ENCODE peak calls at places on chromosomes 5 and 9, in ten cellular contexts. S is aorta, A is left ventricle myocardium inferior, R is pancreas, U is IMR-90, I is SK-N-SH, Q is PC-3, T is esophagus squamous epithelium, K is H1, Y is MM.1S. P is an unnamed sample. For H3K9me3, the result is how much of the 10 kb centered on the place peaks cover.

GRCh38 chr9:86322973-86323644 is 31.1 kb downstream of the TUT7 start:
- DNase-seq in S (no peak), A (no peak), R (no peak), U (peak), I (no peak), Q (peak), T (no peak), K (no peak), Y (no peak), P (no peak)

GRCh38 chr5:151020304-151021031 is at the start of gene GPX3:
- DNase-seq in S (peak), A (peak), R (peak), U (peak), I (peak), Q (no peak), T (peak), K (peak), Y (no peak), P (peak)

GRCh38 chr9:89916001-89916635 is 311.3 kb downstream of the GADD45G start:
- DNase-seq in S (no peak), A (no peak), R (no peak), U (no peak), I (no peak), Q (no peak), T (no peak), K (no peak), Y (no peak), P (no peak)

GRCh38 chr5:29614202-29614601 is 1579.3 kb upstream of the CDH6 start:
- DNase-seq in S (no peak), A (no peak), R (no peak), U (no peak), I (no peak), Q (peak), T (no peak), K (no peak), Y (no peak), P (no peak)

GRCh38 chr9:70403618-70404025 is 10.8 kb downstream of the KLF9 start:
- DNase-seq in S (no peak), A (no peak), R (no peak), U (peak), I (no peak), Q (no peak), T (no peak), K (no peak), Y (no peak), P (no peak)

GRCh38 chr9:81557957-81558791 is 131.2 kb downstream of the TLE1 start:
- DNase-seq in S (no peak), A (no peak), R (no peak), U (peak), I (no peak), Q (peak), T (no peak), K (no peak), Y (no peak), P (no peak)

GRCh38 chr5:74262810-74263209 is 377.7 kb downstream of the ENC1 start:
- DNase-seq in S (no peak), A (no peak), R (no peak), U (no peak), I (no peak), Q (no peak), T (no peak), K (no peak), Y (no peak), P (no peak)

GRCh38 chr9:23322392-23322791 is 503.6 kb downstream of the ELAVL2 start:
- DNase-seq in S (no peak), A (no peak), R (no peak), U (peak), I (peak), Q (peak), T (no peak), K (no peak), Y (peak), P (no peak)

GRCh38 chr9:114938687-114939575 is 8.5 kb upstream of the TNFSF8 start:
- DNase-seq in S (no peak), A (no peak), R (no peak), U (no peak), I (no peak), Q (no peak), T (no peak), K (no peak), Y (no peak), P (no peak)

GRCh38 chr5:39605145-39605544 is 180.4 kb upstream of the DAB2 start:
- DNase-seq in S (no peak), A (no peak), R (no peak), U (no peak), I (no peak), Q (no peak), T (no peak), K (no peak), Y (no peak), P (no peak)

GRCh38 chr9:99635032-99635431 is 186.7 kb upstream of the NR4A3 start:
- DNase-seq in S (no peak), A (no peak), R (no peak), U (peak), I (no peak), Q (no peak), T (no peak), K (no peak), Y (no peak), P (no peak)

GRCh38 chr5:169648725-169649124 is 11.7 kb downstream of the DOCK2 start:
- DNase-seq in S (no peak), A (peak), R (no peak), U (peak), I (no peak), Q (no peak), T (no peak), K (no peak), Y (no peak), P (peak)

GRCh38 chr5:54390015-54390414 is 65.5 kb upstream of the HSPB3 start:
- DNase-seq in S (no peak), A (no peak), R (peak), U (peak), I (no peak), Q (peak), T (no peak), K (no peak), Y (no peak), P (peak)

GRCh38 chr5:157459715-157460599 is at the start of gene NIPAL4:
- DNase-seq in S (peak), A (no peak), R (no peak), U (no peak), I (peak), Q (no peak), T (no peak), K (no peak), Y (no peak), P (peak)

GRCh38 chr5:127563133-127563532 is 45.7 kb downstream of the PRRC1 start:
- DNase-seq in S (no peak), A (no peak), R (no peak), U (no peak), I (no peak), Q (no peak), T (no peak), K (no peak), Y (no peak), P (no peak)

GRCh38 chr5:57791875-57792274 is 309.3 kb upstream of the ACTBL2 start:
- DNase-seq in S (no peak), A (no peak), R (no peak), U (no peak), I (no peak), Q (no peak), T (no peak), K (no peak), Y (no peak), P (no peak)

GRCh38 chr5:93123127-93123526 is 457.9 kb downstream of the NR2F1-AS1 start:
- DNase-seq in S (no peak), A (no peak), R (no peak), U (no peak), I (no peak), Q (no peak), T (no peak), K (no peak), Y (no peak), P (no peak)

GRCh38 chr9:73979894-73980264 is 517.3 kb upstream of the RORB start:
- DNase-seq in S (no peak), A (no peak), R (no peak), U (no peak), I (peak), Q (no peak), T (no peak), K (no peak), Y (no peak), P (no peak)

GRCh38 chr9:130680836-130681768 is 12.5 kb upstream of the EXOSC2 start:
- DNase-seq in S (peak), A (peak), R (peak), U (peak), I (peak), Q (peak), T (no peak), K (no peak), Y (peak), P (peak)

GRCh38 chr9:91429501-91429900 is 5.9 kb upstream of the NFIL3 start:
- DNase-seq in S (no peak), A (no peak), R (no peak), U (no peak), I (no peak), Q (no peak), T (no peak), K (no peak), Y (peak), P (no peak)

GRCh38 chr5:150021491-150022162 is 21.1 kb downstream of the HMGXB3 start:
- DNase-seq in S (no peak), A (peak), R (no peak), U (peak), I (no peak), Q (peak), T (no peak), K (no peak), Y (no peak), P (peak)

GRCh38 chr5:107361945-107362344 is 308.8 kb downstream of the EFNA5 start:
- DNase-seq in S (no peak), A (no peak), R (no peak), U (peak), I (no peak), Q (peak), T (no peak), K (no peak), Y (no peak), P (peak)

GRCh38 chr5:13448843-13449242 is 495.6 kb downstream of the DNAH5 start:
- DNase-seq in S (no peak), A (no peak), R (no peak), U (no peak), I (no peak), Q (no peak), T (no peak), K (no peak), Y (no peak), P (no peak)

GRCh38 chr5:156920042-156920860 is 42.8 kb downstream of the TIMD4 start:
- DNase-seq in S (no peak), A (no peak), R (no peak), U (no peak), I (no peak), Q (peak), T (no peak), K (no peak), Y (no peak), P (no peak)

GRCh38 chr5:116482394-116482793 is 92.2 kb downstream of the SEMA6A start:
- DNase-seq in S (no peak), A (no peak), R (no peak), U (peak), I (no peak), Q (peak), T (no peak), K (no peak), Y (no peak), P (no peak)

GRCh38 chr5:158435161-158435616 is 576.2 kb upstream of the CLINT1 start:
- DNase-seq in S (no peak), A (no peak), R (no peak), U (no peak), I (no peak), Q (no peak), T (no peak), K (no peak), Y (peak), P (no peak)

GRCh38 chr5:105978011-105978410 is 1692.7 kb downstream of the EFNA5 start:
- DNase-seq in S (no peak), A (no peak), R (no peak), U (no peak), I (no peak), Q (no peak), T (no peak), K (no peak), Y (no peak), P (no peak)

GRCh38 chr5:150428106-150428876 is 15.6 kb upstream of the CD74 start:
- DNase-seq in S (peak), A (peak), R (peak), U (no peak), I (no peak), Q (no peak), T (no peak), K (no peak), Y (no peak), P (peak)

GRCh38 chr9:893843-894420 is 52.4 kb downstream of the DMRT1 start:
- DNase-seq in S (no peak), A (no peak), R (peak), U (peak), I (peak), Q (peak), T (no peak), K (peak), Y (peak), P (peak)

GRCh38 chr5:110377411-110378392 is 348.8 kb downstream of the TMEM232 start:
- DNase-seq in S (no peak), A (no peak), R (no peak), U (peak), I (no peak), Q (peak), T (no peak), K (no peak), Y (no peak), P (no peak)

GRCh38 chr9:8895498-8896224 is 1096.1 kb upstream of the DMAC1 start:
- DNase-seq in S (no peak), A (no peak), R (no peak), U (peak), I (peak), Q (no peak), T (no peak), K (no peak), Y (peak), P (no peak)

GRCh38 chr5:74555991-74556390 is 84.5 kb downstream of the ENC1 start:
- DNase-seq in S (no peak), A (no peak), R (no peak), U (no peak), I (peak), Q (no peak), T (no peak), K (no peak), Y (no peak), P (no peak)

GRCh38 chr5:3187846-3188425 is 407.7 kb upstream of the IRX1 start:
- DNase-seq in S (no peak), A (no peak), R (no peak), U (no peak), I (no peak), Q (no peak), T (no peak), K (no peak), Y (peak), P (no peak)

GRCh38 chr5:35134278-35135030 is 86.7 kb upstream of the AGXT2 start:
- DNase-seq in S (no peak), A (no peak), R (no peak), U (no peak), I (no peak), Q (no peak), T (no peak), K (no peak), Y (no peak), P (no peak)

GRCh38 chr9:35499029-35499700 is 9.3 kb downstream of the RUSC2 start:
- DNase-seq in S (no peak), A (no peak), R (no peak), U (no peak), I (no peak), Q (no peak), T (no peak), K (no peak), Y (no peak), P (no peak)

GRCh38 chr9:35506359-35506758 is 16.4 kb downstream of the RUSC2 start:
- DNase-seq in S (no peak), A (no peak), R (no peak), U (no peak), I (no peak), Q (no peak), T (no peak), K (no peak), Y (no peak), P (no peak)

GRCh38 chr9:35500130-35500748 is 10.3 kb downstream of the RUSC2 start:
- DNase-seq in S (no peak), A (no peak), R (no peak), U (no peak), I (no peak), Q (no peak), T (no peak), K (no peak), Y (no peak), P (no peak)

GRCh38 chr9:35499701-35500030 is 9.8 kb downstream of the RUSC2 start:
- DNase-seq in S (no peak), A (no peak), R (no peak), U (no peak), I (no peak), Q (no peak), T (no peak), K (no peak), Y (no peak), P (no peak)

GRCh38 chr9:35501941-35502340 is 12.0 kb downstream of the RUSC2 start:
- DNase-seq in S (no peak), A (no peak), R (no peak), U (no peak), I (no peak), Q (no peak), T (no peak), K (no peak), Y (no peak), P (no peak)
- H3K9me3 ChIP-seq in S (under half), A (under half), R (under half), U (under half), I (under half), Q (under half), T (under half), K (under half), Y (under half), P (under half)

GRCh38 chr9:63817622-63818518 is 1467.1 kb downstream of the FOXD4L5 start:
- DNase-seq in S (peak), A (peak), R (peak), U (peak), I (peak), Q (no peak), T (no peak), K (no peak), Y (peak), P (peak)
- H3K9me3 ChIP-seq in S (under half), A (under half), R (under half), U (under half), I (under half), Q (under half), T (under half), K (half or more), Y (under half), P (under half)

DNA sequence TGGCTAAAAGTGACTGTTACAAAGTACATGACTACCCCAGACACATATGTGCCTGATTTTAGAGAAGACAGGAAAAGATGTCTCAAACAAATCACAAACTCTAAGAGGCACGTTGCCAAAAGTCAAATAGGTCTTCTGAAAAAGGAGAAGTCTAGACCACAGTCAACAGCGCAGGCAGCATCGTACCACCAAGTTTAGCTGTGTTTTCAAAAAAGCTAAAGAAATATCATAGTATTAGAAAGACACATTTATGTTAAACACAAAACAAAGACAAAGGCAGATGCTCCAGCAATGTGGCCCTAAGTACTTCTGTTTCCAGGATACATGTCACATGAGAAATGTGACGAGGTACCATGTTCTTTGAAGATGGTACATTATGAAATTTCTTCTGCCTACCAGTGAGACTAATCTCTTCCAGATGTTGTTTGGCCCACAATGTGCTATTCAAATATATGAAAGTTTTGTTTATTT is 43.5 kb downstream of the LPAR1 start:
- DNase-seq in S (no peak), A (no peak), R (no peak), U (peak), I (no peak), Q (no peak), T (no peak), K (no peak), Y (no peak), P (no peak)
- H3K9me3 ChIP-seq in S (under half), A (under half), R (under half), U (under half), I (under half), Q (under half), T (under half), K (under half), Y (under half), P (under half)

GRCh38 chr9:137351781-137352501 is 49.9 kb upstream of the NRARP start:
- DNase-seq in S (no peak), A (no peak), R (no peak), U (no peak), I (no peak), Q (no peak), T (no peak), K (no peak), Y (no peak), P (no peak)

GRCh38 chr9:137354153-137354844 is 52.2 kb upstream of the NRARP start:
- DNase-seq in S (no peak), A (no peak), R (no peak), U (no peak), I (no peak), Q (no peak), T (no peak), K (no peak), Y (no peak), P (no peak)

GRCh38 chr9:137354845-137355420 is 52.9 kb upstream of the NRARP start:
- DNase-seq in S (no peak), A (no peak), R (no peak), U (no peak), I (no peak), Q (no peak), T (no peak), K (no peak), Y (no peak), P (no peak)

GRCh38 chr9:137352511-137353222 is 50.6 kb upstream of the NRARP start:
- DNase-seq in S (no peak), A (no peak), R (no peak), U (no peak), I (no peak), Q (no peak), T (no peak), K (no peak), Y (no peak), P (no peak)

DNA sequence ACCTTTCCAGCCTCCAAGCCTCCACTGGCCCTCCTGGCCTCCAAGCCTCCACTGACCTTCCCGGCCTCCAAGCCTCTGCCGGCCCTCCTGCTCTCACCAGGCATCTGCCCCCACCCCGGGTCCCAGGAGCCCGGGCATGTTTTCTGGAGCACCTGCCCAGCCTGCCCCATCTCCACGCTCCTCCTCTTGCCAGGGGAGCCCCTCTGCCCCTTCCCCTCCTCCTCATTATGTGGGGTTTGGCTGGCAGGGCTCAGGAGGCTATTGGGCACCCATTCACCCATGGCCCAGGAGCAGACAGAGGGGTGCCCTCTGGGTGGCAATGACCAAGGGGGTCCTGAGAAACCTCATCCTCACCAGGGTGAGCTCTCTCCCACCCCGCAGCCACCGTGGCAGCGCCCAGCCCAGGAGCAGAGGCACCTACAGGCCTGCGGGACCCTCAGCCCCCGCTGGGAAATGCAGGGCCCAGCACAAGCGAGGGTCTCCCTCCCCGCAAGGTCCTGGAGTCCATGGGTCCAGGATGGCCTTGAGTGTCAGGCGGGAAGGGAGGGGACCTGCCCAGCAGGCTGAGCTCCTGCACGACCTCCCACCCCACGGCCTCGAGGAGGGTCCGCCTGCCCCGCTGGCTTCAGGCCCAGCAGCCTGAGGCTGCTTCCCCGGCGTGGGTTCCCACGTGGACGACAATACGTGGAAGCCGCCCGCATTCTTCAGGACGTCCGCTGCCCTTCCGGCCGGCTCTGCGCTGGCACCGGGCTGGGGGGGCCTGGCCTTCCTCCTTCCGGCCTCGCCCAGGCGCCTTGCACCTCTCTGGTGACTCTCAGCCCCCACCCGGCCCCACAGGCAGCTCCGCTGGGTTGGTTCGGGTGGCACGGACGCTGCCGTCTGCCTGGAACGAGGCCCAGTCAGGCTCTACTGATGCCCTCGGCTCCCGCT is 51.4 kb upstream of the NRARP start:
- DNase-seq in S (no peak), A (peak), R (no peak), U (no peak), I (no peak), Q (no peak), T (no peak), K (no peak), Y (no peak), P (peak)
- H3K9me3 ChIP-seq in S (under half), A (under half), R (under half), U (under half), I (under half), Q (under half), T (under half), K (half or more), Y (under half), P (under half)

GRCh38 chr5:172245823-172246222 is 37.7 kb downstream of the UBTD2 start:
- DNase-seq in S (no peak), A (no peak), R (no peak), U (no peak), I (peak), Q (no peak), T (no peak), K (no peak), Y (no peak), P (no peak)
- H3K9me3 ChIP-seq in S (under half), A (under half), R (under half), U (under half), I (under half), Q (under half), T (under half), K (under half), Y (under half), P (under half)

GRCh38 chr5:152907488-152908245 is 502.6 kb upstream of the NMUR2 start:
- DNase-seq in S (no peak), A (no peak), R (no peak), U (no peak), I (no peak), Q (no peak), T (no peak), K (no peak), Y (no peak), P (no peak)
- H3K9me3 ChIP-seq in S (under half), A (under half), R (under half), U (under half), I (under half), Q (under half), T (under half), K (under half), Y (under half), P (under half)

GRCh38 chr5:179080724-179081123 is 20.6 kb downstream of the ZNF354C start:
- DNase-seq in S (no peak), A (no peak), R (no peak), U (no peak), I (no peak), Q (no peak), T (no peak), K (no peak), Y (no peak), P (no peak)
- H3K9me3 ChIP-seq in S (under half), A (half or more), R (under half), U (half or more), I (under half), Q (under half), T (half or more), K (half or more), Y (under half), P (under half)

P was measured in right cardiac atrium.